ENCODE peak calls at places on chromosome 19, in six cellular contexts. H, X, B, W, E and O are unnamed samples.

GRCh38 chr19:46124638-46125115 is at the start of gene IGFL3:
- DNase-seq in E (no peak), H (no peak), X (no peak), B (no peak), W (peak; percentile 94), O (no peak)

GRCh38 chr19:19087676-19088075 is 23.9 kb downstream of the SLC25A42 start:
- DNase-seq in X (no peak), H (no peak), W (no peak), E (no peak), B (no peak), O (no peak)

GRCh38 chr19:48638831-48639381 is 1.7 kb upstream of the DBP start:
- DNase-seq in X (no peak), B (peak; percentile 33), H (no peak), W (no peak), E (no peak), O (no peak)

GRCh38 chr19:42362891-42363440 is 27.1 kb downstream of the CNFN start:
- DNase-seq in B (no peak), E (no peak), X (no peak), H (no peak), W (no peak), O (no peak)

GRCh38 chr19:4557186-4557970 is 2.1 kb downstream of the SEMA6B start:
- DNase-seq in H (no peak), X (peak; percentile 55), E (no peak), W (no peak), B (peak; percentile 61), O (no peak)

GRCh38 chr19:35959968-35960320 is 23.8 kb downstream of the LRFN3 start:
- DNase-seq in W (no peak), E (no peak), X (peak; percentile 36), B (no peak), H (no peak), O (no peak)

GRCh38 chr19:46861691-46862503 is 1.1 kb downstream of the ARHGAP35 start:
- DNase-seq in B (peak; percentile 25), X (peak; percentile 61), H (no peak), W (no peak), E (no peak), O (peak; percentile 35)

GRCh38 chr19:48992571-48993174 is 436 bp downstream of the GYS1 start:
- DNase-seq in H (no peak), X (peak; percentile 70), E (no peak), B (peak; percentile 44), W (no peak), O (no peak)

GRCh38 chr19:53823380-53824120 is 564 bp downstream of the NLRP12 start:
- DNase-seq in B (peak; percentile 11), H (no peak), E (no peak), W (no peak), X (no peak), O (no peak)

GRCh38 chr19:20321139-20321656 is 154.2 kb downstream of the ZNF486 start:
- DNase-seq in E (no peak), B (no peak), H (no peak), W (no peak), X (no peak), O (no peak)

GRCh38 chr19:8681345-8682021 is 17.1 kb downstream of the ACTL9 start:
- DNase-seq in X (no peak), H (no peak), E (no peak), W (no peak), B (no peak), O (no peak)

GRCh38 chr19:40578442-40578908 is 1.8 kb downstream of the SHKBP1 start:
- DNase-seq in H (no peak), E (no peak), W (peak; percentile 46), B (no peak), X (peak; percentile 27), O (peak; percentile 60)

GRCh38 chr19:38734426-38735256 is 9.6 kb downstream of the CAPN12 start:
- DNase-seq in W (peak; percentile 30), X (peak; percentile 58), E (peak; percentile 40), H (no peak), B (peak; percentile 44), O (peak; percentile 28)

GRCh38 chr19:51311388-51312257 is at the start of gene IGLON5:
- DNase-seq in E (no peak), H (no peak), X (no peak), B (no peak), W (no peak), O (no peak)